ENCODE peak calls at places on chromosomes 2 and 18, in eight cellular contexts. A, U, P, O, F, J, W and X are unnamed samples.

GRCh38 chr2:122451040-122451439 is 695.6 kb downstream of the TSN start:
- DNase-seq in A (no peak), F (no peak), O (peak), P (no peak), W (peak), U (peak), J (no peak), X (no peak)

GRCh38 chr2:222669353-222669752 is 2.1 kb upstream of the MOGAT1 start:
- DNase-seq in F (no peak), J (no peak), W (no peak), A (no peak), U (no peak), O (no peak), P (no peak), X (no peak)

GRCh38 chr2:41772697-41773096 is 275.1 kb upstream of the PKDCC start:
- DNase-seq in J (no peak), O (no peak), P (no peak), U (no peak), W (no peak), A (no peak), F (no peak), X (no peak)

GRCh38 chr2:1840046-1840445 is 95.7 kb upstream of the PXDN start:
- DNase-seq in W (no peak), J (no peak), O (no peak), A (no peak), F (no peak), U (no peak), P (no peak), X (no peak)

GRCh38 chr2:196181484-196181883 is 10.1 kb upstream of the STK17B start:
- DNase-seq in U (no peak), P (peak), A (no peak), W (no peak), J (no peak), F (no peak), O (no peak), X (peak)

GRCh38 chr2:584863-585823 is 92.1 kb downstream of the TMEM18 start:
- DNase-seq in J (peak), O (no peak), F (peak), U (no peak), W (no peak), A (peak), P (no peak), X (no peak)

GRCh38 chr2:141630531-141630930 is 500.3 kb downstream of the LRP1B start:
- DNase-seq in J (no peak), A (no peak), W (no peak), P (no peak), U (no peak), F (no peak), O (no peak), X (no peak)

GRCh38 chr2:28725021-28725711 is 26.5 kb upstream of the PPP1CB start:
- DNase-seq in W (no peak), A (no peak), U (no peak), O (no peak), J (no peak), F (no peak), P (no peak), X (no peak)

GRCh38 chr2:52749764-52750163 is 1017.8 kb upstream of the CHAC2 start:
- DNase-seq in A (no peak), O (no peak), J (no peak), U (no peak), P (no peak), W (peak), F (no peak), X (no peak)

GRCh38 chr2:170843656-170844055 is 27.0 kb downstream of the GAD1 start:
- DNase-seq in A (no peak), J (no peak), U (peak), O (no peak), W (peak), P (no peak), F (peak), X (no peak)

GRCh38 chr2:45002661-45003210 is 6.5 kb downstream of the SIX2 start:
- DNase-seq in J (no peak), W (no peak), P (no peak), A (no peak), U (no peak), O (no peak), F (no peak), X (no peak)

GRCh38 chr18:38606841-38607240 is 1041.2 kb upstream of the CELF4 start:
- DNase-seq in P (no peak), O (no peak), J (no peak), W (no peak), U (no peak), F (no peak), A (no peak), X (no peak)

GRCh38 chr2:45950606-45951005 is 299.1 kb downstream of the PRKCE start:
- DNase-seq in A (no peak), O (no peak), W (no peak), P (no peak), J (no peak), U (no peak), F (no peak), X (no peak)

GRCh38 chr2:177262137-177262536 is 2.4 kb downstream of the NFE2L2 start:
- DNase-seq in U (no peak), F (no peak), O (no peak), W (no peak), P (no peak), J (no peak), A (no peak), X (peak)

GRCh38 chr2:36367497-36368353 is 12.1 kb downstream of the CRIM1 start:
- DNase-seq in O (peak), A (no peak), F (no peak), W (peak), P (no peak), U (no peak), J (no peak), X (no peak)